ENCODE peak calls at places on chromosomes 12 and 14, in four cellular contexts. L is activated gamma-delta T cell treated with Interleukin-2 at 50 U/mL for 16 hours; I is Caco-2; M is stimulated activated CD4-positive, alpha-beta T cell treated with anti-CD3 and anti-CD28 coated beads, Interleukin-4, amount 100 ng/mL, for 1 hour. N is an unnamed sample.

GRCh38 chr14:65098586-65098985 is 3.7 kb downstream of the MAX start:
- DNase-seq in I (no peak), L (no peak), M (no peak), N (no peak)

GRCh38 chr14:70366890-70367289 is 7.4 kb upstream of the COX16 start:
- DNase-seq in I (no peak), M (no peak), L (no peak), N (no peak)

GRCh38 chr14:73783107-73783727 is 68.4 kb upstream of the PTGR2 start:
- DNase-seq in L (no peak), I (peak; percentile 71), M (no peak), N (peak; percentile 44)

GRCh38 chr14:76077340-76077739 is 74.4 kb upstream of the GPATCH2L start:
- DNase-seq in I (no peak), L (no peak), M (no peak), N (no peak)

GRCh38 chr12:51960488-51960887 is 9.0 kb downstream of the ACVR1B start:
- DNase-seq in I (no peak), M (no peak), L (no peak), N (no peak)

GRCh38 chr12:90333384-90333783 is 621.6 kb downstream of the CCER1 start:
- DNase-seq in M (no peak), L (no peak), I (no peak), N (no peak)

GRCh38 chr12:68559246-68559645 is 51.5 kb upstream of the RAP1B start:
- DNase-seq in L (no peak), I (no peak), M (no peak), N (no peak)

GRCh38 chr12:130110910-130111309 is 51.4 kb upstream of the FZD10 start:
- DNase-seq in L (no peak), I (no peak), M (no peak), N (no peak)